ENCODE peak calls at places on chromosomes 6 and 20, in ten cellular contexts. U is upper lobe of right lung; R is M059J; V is HT1080; G is activated naive CD8-positive, alpha-beta T cell treated with anti-CD3 and anti-CD28 coated beads, Interleukin-2, amount 50 U/mL, for 16 hours; E is NCI-H1930; O is stimulated activated CD8-positive, alpha-beta memory T cell treated with anti-CD3 and anti-CD28 coated beads, Interleukin-2, amount 100 ng/mL, for 1 hour; B is caudate nucleus; K is SIG-M5; D is amniotic stem cell. Z is an unnamed sample.

GRCh38 chr6:133609404-133610270 is 279.3 kb upstream of the TCF21 start:
- DNase-seq in U (no peak), R (peak), V (peak), G (no peak), E (no peak), O (no peak), B (no peak), K (no peak), D (peak), Z (peak)

GRCh38 chr6:44561062-44561591 is 173.6 kb downstream of the CDC5L start:
- DNase-seq in U (no peak), R (no peak), V (no peak), G (no peak), E (no peak), O (no peak), B (no peak), K (no peak), D (no peak), Z (no peak)

GRCh38 chr6:93139408-93140081 is 279.8 kb downstream of the EPHA7 start:
- DNase-seq in U (no peak), R (no peak), V (peak), G (no peak), E (no peak), O (no peak), B (no peak), K (no peak), D (no peak), Z (no peak)

GRCh38 chr6:130152908-130153510 is 69.7 kb downstream of the SAMD3 start:
- DNase-seq in U (no peak), R (no peak), V (no peak), G (no peak), E (no peak), O (no peak), B (no peak), K (no peak), D (no peak), Z (no peak)

GRCh38 chr6:148448371-148449010 is 105.9 kb downstream of the SASH1 start:
- DNase-seq in U (peak), R (no peak), V (no peak), G (no peak), E (no peak), O (no peak), B (no peak), K (no peak), D (no peak), Z (no peak)

GRCh38 chr6:41801380-41801779 is 13.9 kb downstream of the TOMM6 start:
- DNase-seq in U (no peak), R (peak), V (no peak), G (no peak), E (no peak), O (no peak), B (peak), K (no peak), D (no peak), Z (no peak)

GRCh38 chr6:132995432-132995831 is 181.1 kb downstream of the RPS12 start:
- DNase-seq in U (no peak), R (peak), V (peak), G (no peak), E (no peak), O (no peak), B (no peak), K (no peak), D (no peak), Z (no peak)

GRCh38 chr6:108699290-108700041 is 138.7 kb downstream of the FOXO3 start:
- DNase-seq in U (no peak), R (no peak), V (no peak), G (no peak), E (no peak), O (no peak), B (no peak), K (no peak), D (no peak), Z (no peak)

GRCh38 chr20:36493801-36494114 is 47.6 kb upstream of the MYL9 start:
- DNase-seq in U (no peak), R (peak), V (peak), G (no peak), E (no peak), O (no peak), B (no peak), K (no peak), D (no peak), Z (peak)

GRCh38 chr6:29816030-29816429 is 11.6 kb upstream of the HLA-G start:
- DNase-seq in U (no peak), R (peak), V (no peak), G (no peak), E (no peak), O (no peak), B (no peak), K (no peak), D (no peak), Z (no peak)

GRCh38 chr20:40962733-40963504 is 65.7 kb upstream of the TOP1 start:
- DNase-seq in U (peak), R (peak), V (peak), G (peak), E (peak), O (peak), B (peak), K (no peak), D (no peak), Z (peak)

GRCh38 chr6:144352310-144352709 is 67.2 kb downstream of the UTRN start:
- DNase-seq in U (no peak), R (no peak), V (no peak), G (no peak), E (no peak), O (no peak), B (no peak), K (peak), D (no peak), Z (no peak)

GRCh38 chr6:7590918-7591302 is 912 bp downstream of the SNRNP48 start:
- DNase-seq in U (no peak), R (no peak), V (no peak), G (no peak), E (no peak), O (no peak), B (no peak), K (no peak), D (no peak), Z (no peak)

GRCh38 chr6:119594907-119595306 is 245.3 kb upstream of the MAN1A1 start:
- DNase-seq in U (no peak), R (peak), V (no peak), G (no peak), E (no peak), O (no peak), B (no peak), K (no peak), D (no peak), Z (no peak)

GRCh38 chr6:169738204-169738971 is 13.0 kb downstream of the DYNLT2 start:
- DNase-seq in U (no peak), R (no peak), V (no peak), G (no peak), E (no peak), O (no peak), B (no peak), K (no peak), D (no peak), Z (no peak)

GRCh38 chr20:34771680-34772081 is 53.8 kb downstream of the NCOA6 start:
- DNase-seq in U (no peak), R (peak), V (no peak), G (no peak), E (no peak), O (no peak), B (no peak), K (no peak), D (no peak), Z (no peak)

GRCh38 chr6:30964075-30964474 is 19.4 kb upstream of the MUC21 start:
- DNase-seq in U (no peak), R (peak), V (peak), G (no peak), E (no peak), O (no peak), B (no peak), K (no peak), D (no peak), Z (no peak)

GRCh38 chr20:24773751-24774201 is 175.3 kb upstream of the CST7 start:
- DNase-seq in U (no peak), R (peak), V (peak), G (no peak), E (no peak), O (no peak), B (no peak), K (no peak), D (peak), Z (peak)

GRCh38 chr6:135030056-135030473 is 24.6 kb downstream of the HBS1L start:
- DNase-seq in U (no peak), R (no peak), V (no peak), G (no peak), E (no peak), O (no peak), B (no peak), K (no peak), D (no peak), Z (no peak)

GRCh38 chr6:34601706-34602105 is 45.6 kb upstream of the SPDEF start:
- DNase-seq in U (no peak), R (no peak), V (no peak), G (no peak), E (no peak), O (no peak), B (no peak), K (no peak), D (no peak), Z (no peak)

GRCh38 chr6:41182069-41183034 is 18.6 kb downstream of the TREML2 start:
- DNase-seq in U (no peak), R (peak), V (peak), G (no peak), E (peak), O (no peak), B (no peak), K (peak), D (peak), Z (peak)

GRCh38 chr6:37556884-37557644 is 57.4 kb upstream of the CCDC167 start:
- DNase-seq in U (no peak), R (peak), V (no peak), G (no peak), E (no peak), O (no peak), B (no peak), K (no peak), D (no peak), Z (peak)

GRCh38 chr20:47586648-47587306 is 85.1 kb downstream of the NCOA3 start:
- DNase-seq in U (no peak), R (no peak), V (no peak), G (no peak), E (no peak), O (no peak), B (no peak), K (no peak), D (no peak), Z (no peak)

GRCh38 chr6:87436435-87436834 is 28.7 kb downstream of the CFAP206 start:
- DNase-seq in U (no peak), R (peak), V (peak), G (no peak), E (no peak), O (no peak), B (no peak), K (no peak), D (peak), Z (peak)

GRCh38 chr6:128498244-128498643 is 22.2 kb downstream of the PTPRK start:
- DNase-seq in U (no peak), R (no peak), V (no peak), G (no peak), E (no peak), O (no peak), B (no peak), K (no peak), D (no peak), Z (no peak)

GRCh38 chr20:50394569-50394968 is 115.6 kb upstream of the PTPN1 start:
- DNase-seq in U (no peak), R (no peak), V (no peak), G (no peak), E (no peak), O (no peak), B (no peak), K (peak), D (no peak), Z (no peak)

GRCh38 chr20:50194831-50195523 is 4.3 kb downstream of the CEBPB start:
- DNase-seq in U (no peak), R (no peak), V (no peak), G (no peak), E (no peak), O (no peak), B (no peak), K (no peak), D (no peak), Z (no peak)

GRCh38 chr6:84551797-84552196 is 212.6 kb downstream of the TBX18 start:
- DNase-seq in U (no peak), R (no peak), V (no peak), G (no peak), E (no peak), O (no peak), B (no peak), K (no peak), D (no peak), Z (no peak)

GRCh38 chr6:167493310-167493709 is 168.4 kb downstream of the TTLL2 start:
- DNase-seq in U (no peak), R (no peak), V (no peak), G (no peak), E (no peak), O (no peak), B (no peak), K (no peak), D (no peak), Z (no peak)

GRCh38 chr6:23659125-23659524 is 466.9 kb upstream of the NRSN1 start:
- DNase-seq in U (no peak), R (peak), V (peak), G (no peak), E (peak), O (no peak), B (peak), K (no peak), D (peak), Z (no peak)

GRCh38 chr6:19368511-19368910 is 468.7 kb upstream of the ID4 start:
- DNase-seq in U (no peak), R (peak), V (no peak), G (no peak), E (no peak), O (no peak), B (no peak), K (no peak), D (no peak), Z (peak)

GRCh38 chr6:161544801-161545490 is 271.1 kb upstream of the AGPAT4 start:
- DNase-seq in U (no peak), R (peak), V (no peak), G (no peak), E (no peak), O (no peak), B (no peak), K (no peak), D (no peak), Z (no peak)

GRCh38 chr6:146184701-146185100 is 155.8 kb downstream of the GRM1 start:
- DNase-seq in U (no peak), R (no peak), V (no peak), G (no peak), E (no peak), O (no peak), B (no peak), K (no peak), D (no peak), Z (no peak)

GRCh38 chr20:51318058-51318960 is 224.2 kb downstream of the NFATC2 start:
- DNase-seq in U (peak), R (no peak), V (no peak), G (peak), E (peak), O (no peak), B (no peak), K (no peak), D (no peak), Z (no peak)

GRCh38 chr20:34076952-34077351 is 35.1 kb downstream of the EIF2S2 start:
- DNase-seq in U (no peak), R (no peak), V (no peak), G (no peak), E (no peak), O (no peak), B (no peak), K (no peak), D (no peak), Z (no peak)

GRCh38 chr20:24027229-24027628 is 38.6 kb upstream of the GGTLC1 start:
- DNase-seq in U (peak), R (peak), V (peak), G (peak), E (no peak), O (peak), B (no peak), K (no peak), D (no peak), Z (no peak)

GRCh38 chr6:121838842-121839241 is 403.4 kb downstream of the GJA1 start:
- DNase-seq in U (no peak), R (peak), V (peak), G (no peak), E (no peak), O (no peak), B (no peak), K (no peak), D (no peak), Z (peak)

GRCh38 chr6:12749531-12750379 is 33.2 kb downstream of the PHACTR1 start:
- DNase-seq in U (no peak), R (no peak), V (no peak), G (no peak), E (peak), O (no peak), B (no peak), K (no peak), D (no peak), Z (no peak)

Z was measured in RCC 7860.